ENCODE peak calls at places on chromosomes 6 and 20, in six cellular contexts. One of them, this sample, is unnamed.

GRCh38 chr6:14193524-14193923 is 76.0 kb downstream of the CD83 start:
- DNase-seq in HAP-1: no peak
- DNase-seq in GM12865: no peak
- DNase-seq in astrocyte of the spinal cord: no peak
- DNase-seq in fibroblast of the aortic adventitia: no peak
- DNase-seq in cardiac muscle cell: no peak
- DNase-seq in this sample: no peak

GRCh38 chr6:38208028-38208427 is 388.5 kb downstream of the ZFAND3 start:
- DNase-seq in cardiac muscle cell: no peak
- DNase-seq in GM12865: no peak
- DNase-seq in fibroblast of the aortic adventitia: no peak
- DNase-seq in HAP-1: no peak
- DNase-seq in astrocyte of the spinal cord: no peak
- DNase-seq in this sample: no peak

GRCh38 chr6:41624621-41625365 is 13.5 kb upstream of the MDFI start:
- DNase-seq in GM12865: no peak
- DNase-seq in fibroblast of the aortic adventitia: no peak
- DNase-seq in HAP-1: no peak
- DNase-seq in cardiac muscle cell: no peak
- DNase-seq in astrocyte of the spinal cord: no peak
- DNase-seq in this sample: no peak

GRCh38 chr6:69064226-69064625 is 429.1 kb downstream of the ADGRB3 start:
- DNase-seq in GM12865: no peak
- DNase-seq in fibroblast of the aortic adventitia: no peak
- DNase-seq in astrocyte of the spinal cord: no peak
- DNase-seq in HAP-1: no peak
- DNase-seq in cardiac muscle cell: no peak
- DNase-seq in this sample: no peak

GRCh38 chr6:83252717-83253116 is 59.6 kb downstream of the RWDD2A start:
- DNase-seq in fibroblast of the aortic adventitia: peak
- DNase-seq in HAP-1: no peak
- DNase-seq in GM12865: no peak
- DNase-seq in cardiac muscle cell: peak
- DNase-seq in astrocyte of the spinal cord: peak
- DNase-seq in this sample: peak

GRCh38 chr6:168611691-168612090 is 170.7 kb downstream of the SMOC2 start:
- DNase-seq in fibroblast of the aortic adventitia: no peak
- DNase-seq in cardiac muscle cell: no peak
- DNase-seq in HAP-1: no peak
- DNase-seq in astrocyte of the spinal cord: no peak
- DNase-seq in GM12865: no peak
- DNase-seq in this sample: no peak

GRCh38 chr20:62710886-62711702 is 2.5 kb downstream of the NTSR1 start:
- DNase-seq in GM12865: no peak
- DNase-seq in astrocyte of the spinal cord: no peak
- DNase-seq in HAP-1: no peak
- DNase-seq in fibroblast of the aortic adventitia: no peak
- DNase-seq in cardiac muscle cell: no peak
- DNase-seq in this sample: no peak

GRCh38 chr6:117448732-117449131 is 23.0 kb upstream of the ROS1 start:
- DNase-seq in cardiac muscle cell: peak
- DNase-seq in GM12865: no peak
- DNase-seq in fibroblast of the aortic adventitia: peak
- DNase-seq in HAP-1: no peak
- DNase-seq in astrocyte of the spinal cord: peak
- DNase-seq in this sample: peak

GRCh38 chr6:160583805-160584204 is 80.3 kb downstream of the LPA start:
- DNase-seq in fibroblast of the aortic adventitia: no peak
- DNase-seq in GM12865: no peak
- DNase-seq in HAP-1: no peak
- DNase-seq in astrocyte of the spinal cord: no peak
- DNase-seq in cardiac muscle cell: no peak
- DNase-seq in this sample: no peak

GRCh38 chr6:35264550-35265274 is 5.2 kb downstream of the ZNF76 start:
- DNase-seq in HAP-1: no peak
- DNase-seq in GM12865: peak
- DNase-seq in cardiac muscle cell: no peak
- DNase-seq in fibroblast of the aortic adventitia: no peak
- DNase-seq in astrocyte of the spinal cord: no peak
- DNase-seq in this sample: no peak

GRCh38 chr6:55617272-55617671 is 38.3 kb upstream of the HMGCLL1 start:
- DNase-seq in HAP-1: peak
- DNase-seq in GM12865: peak
- DNase-seq in fibroblast of the aortic adventitia: peak
- DNase-seq in cardiac muscle cell: peak
- DNase-seq in astrocyte of the spinal cord: peak
- DNase-seq in this sample: peak

GRCh38 chr6:27358786-27359185 is 29.8 kb upstream of the ZNF391 start:
- DNase-seq in GM12865: no peak
- DNase-seq in astrocyte of the spinal cord: no peak
- DNase-seq in cardiac muscle cell: no peak
- DNase-seq in fibroblast of the aortic adventitia: no peak
- DNase-seq in HAP-1: no peak
- DNase-seq in this sample: no peak

GRCh38 chr20:16527438-16527837 is 45.8 kb downstream of the KIF16B start:
- DNase-seq in astrocyte of the spinal cord: no peak
- DNase-seq in fibroblast of the aortic adventitia: no peak
- DNase-seq in GM12865: no peak
- DNase-seq in cardiac muscle cell: no peak
- DNase-seq in HAP-1: no peak
- DNase-seq in this sample: no peak

GRCh38 chr20:20017852-20018245 is 687 bp downstream of the NAA20 start:
- DNase-seq in HAP-1: no peak
- DNase-seq in astrocyte of the spinal cord: no peak
- DNase-seq in cardiac muscle cell: no peak
- DNase-seq in fibroblast of the aortic adventitia: no peak
- DNase-seq in GM12865: peak
- DNase-seq in this sample: no peak

GRCh38 chr6:6583836-6584235 is 4.7 kb upstream of the LY86 start:
- DNase-seq in GM12865: peak
- DNase-seq in astrocyte of the spinal cord: no peak
- DNase-seq in cardiac muscle cell: no peak
- DNase-seq in fibroblast of the aortic adventitia: no peak
- DNase-seq in HAP-1: no peak
- DNase-seq in this sample: no peak

GRCh38 chr6:104885518-104886043 is 25.9 kb upstream of the HACE1 start:
- DNase-seq in HAP-1: no peak
- DNase-seq in GM12865: no peak
- DNase-seq in fibroblast of the aortic adventitia: no peak
- DNase-seq in astrocyte of the spinal cord: no peak
- DNase-seq in cardiac muscle cell: no peak
- DNase-seq in this sample: no peak

GRCh38 chr6:125301435-125302391 is at the start of gene HDDC2:
- DNase-seq in fibroblast of the aortic adventitia: peak
- DNase-seq in cardiac muscle cell: peak
- DNase-seq in HAP-1: peak
- DNase-seq in GM12865: peak
- DNase-seq in astrocyte of the spinal cord: peak
- DNase-seq in this sample: peak

GRCh38 chr20:16349518-16350295 is 223.5 kb downstream of the KIF16B start:
- DNase-seq in cardiac muscle cell: peak
- DNase-seq in fibroblast of the aortic adventitia: peak
- DNase-seq in astrocyte of the spinal cord: peak
- DNase-seq in GM12865: no peak
- DNase-seq in HAP-1: no peak
- DNase-seq in this sample: no peak

GRCh38 chr6:30013296-30013922 is 47.7 kb upstream of the POLR1H start:
- DNase-seq in GM12865: peak
- DNase-seq in cardiac muscle cell: peak
- DNase-seq in HAP-1: no peak
- DNase-seq in astrocyte of the spinal cord: no peak
- DNase-seq in fibroblast of the aortic adventitia: peak
- DNase-seq in this sample: peak

GRCh38 chr6:41878961-41879405 is 16.2 kb downstream of the USP49 start:
- DNase-seq in GM12865: no peak
- DNase-seq in astrocyte of the spinal cord: peak
- DNase-seq in HAP-1: no peak
- DNase-seq in cardiac muscle cell: peak
- DNase-seq in fibroblast of the aortic adventitia: peak
- DNase-seq in this sample: peak

GRCh38 chr6:163415176-163415619 is 680 bp downstream of the QKI start:
- DNase-seq in cardiac muscle cell: no peak
- DNase-seq in fibroblast of the aortic adventitia: no peak
- DNase-seq in astrocyte of the spinal cord: no peak
- DNase-seq in HAP-1: no peak
- DNase-seq in GM12865: peak
- DNase-seq in this sample: no peak

GRCh38 chr6:117637770-117638169 is 35.5 kb upstream of the GOPC start:
- DNase-seq in GM12865: no peak
- DNase-seq in astrocyte of the spinal cord: no peak
- DNase-seq in HAP-1: no peak
- DNase-seq in cardiac muscle cell: no peak
- DNase-seq in fibroblast of the aortic adventitia: no peak
- DNase-seq in this sample: no peak

GRCh38 chr6:110055387-110055735 is 77.2 kb downstream of the GPR6 start:
- DNase-seq in HAP-1: no peak
- DNase-seq in cardiac muscle cell: no peak
- DNase-seq in astrocyte of the spinal cord: no peak
- DNase-seq in fibroblast of the aortic adventitia: no peak
- DNase-seq in GM12865: no peak
- DNase-seq in this sample: no peak

GRCh38 chr6:103672169-103672568 is 1187.5 kb downstream of the HACE1 start:
- DNase-seq in GM12865: no peak
- DNase-seq in astrocyte of the spinal cord: peak
- DNase-seq in HAP-1: no peak
- DNase-seq in cardiac muscle cell: no peak
- DNase-seq in fibroblast of the aortic adventitia: no peak
- DNase-seq in this sample: peak

GRCh38 chr6:87661503-87661902 is 40.5 kb downstream of the AKIRIN2 start:
- DNase-seq in astrocyte of the spinal cord: no peak
- DNase-seq in cardiac muscle cell: peak
- DNase-seq in GM12865: no peak
- DNase-seq in fibroblast of the aortic adventitia: peak
- DNase-seq in HAP-1: no peak
- DNase-seq in this sample: no peak

GRCh38 chr6:21597706-21598273 is 4.2 kb downstream of the SOX4 start:
- DNase-seq in fibroblast of the aortic adventitia: peak
- DNase-seq in GM12865: peak
- DNase-seq in astrocyte of the spinal cord: peak
- DNase-seq in HAP-1: no peak
- DNase-seq in cardiac muscle cell: peak
- DNase-seq in this sample: peak

GRCh38 chr6:21601341-21601740 is 7.8 kb downstream of the SOX4 start:
- DNase-seq in astrocyte of the spinal cord: no peak
- DNase-seq in GM12865: no peak
- DNase-seq in cardiac muscle cell: no peak
- DNase-seq in fibroblast of the aortic adventitia: no peak
- DNase-seq in HAP-1: no peak
- DNase-seq in this sample: no peak

GRCh38 chr6:21597243-21597682 is 3.7 kb downstream of the SOX4 start:
- DNase-seq in HAP-1: no peak
- DNase-seq in cardiac muscle cell: no peak
- DNase-seq in fibroblast of the aortic adventitia: no peak
- DNase-seq in GM12865: no peak
- DNase-seq in astrocyte of the spinal cord: no peak
- DNase-seq in this sample: no peak

GRCh38 chr6:21598662-21599061 is 5.1 kb downstream of the SOX4 start:
- DNase-seq in astrocyte of the spinal cord: peak
- DNase-seq in GM12865: no peak
- DNase-seq in cardiac muscle cell: peak
- DNase-seq in fibroblast of the aortic adventitia: peak
- DNase-seq in HAP-1: no peak
- DNase-seq in this sample: peak

DNA sequence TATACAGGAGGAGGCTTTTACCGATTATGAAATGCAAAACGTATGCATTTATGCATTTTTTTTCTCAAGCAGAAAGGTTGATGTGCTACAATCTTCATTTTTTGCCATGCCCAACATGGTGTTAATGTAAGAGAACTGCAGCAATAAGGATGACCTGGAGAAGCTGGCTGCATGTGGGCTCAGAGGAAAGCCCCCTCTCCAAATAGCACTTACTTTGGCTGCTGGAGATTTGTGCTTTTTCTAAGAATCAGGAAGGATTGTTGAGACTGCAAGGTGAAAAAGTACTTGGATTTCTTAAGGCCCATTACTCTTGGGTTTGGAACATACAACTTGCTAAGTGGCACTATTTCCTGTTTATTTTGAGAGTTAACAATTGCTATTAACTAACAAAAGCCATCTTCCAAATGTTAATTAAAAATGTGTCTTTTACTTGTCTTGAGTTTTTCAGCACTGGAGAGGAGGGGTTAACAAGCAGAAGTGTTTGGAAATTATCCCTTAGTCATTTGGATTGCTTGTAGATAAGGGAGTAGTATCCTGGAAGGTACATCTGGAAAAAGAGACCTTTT is 5.6 kb downstream of the SOX4 start:
- DNase-seq in cardiac muscle cell: no peak
- DNase-seq in fibroblast of the aortic adventitia: peak
- DNase-seq in HAP-1: no peak
- DNase-seq in GM12865: no peak
- DNase-seq in astrocyte of the spinal cord: no peak
- DNase-seq in this sample: no peak
- H3K4me3 ChIP-seq in cardiac muscle cell: peak
- H3K4me3 ChIP-seq in fibroblast of the aortic adventitia: peak
- H3K4me3 ChIP-seq in HAP-1: no peak
- H3K4me3 ChIP-seq in GM12865: no peak
- H3K4me3 ChIP-seq in astrocyte of the spinal cord: no peak
- H3K4me3 ChIP-seq in this sample: peak

GRCh38 chr6:144351338-144351737 is 66.2 kb downstream of the UTRN start:
- DNase-seq in HAP-1: no peak
- DNase-seq in cardiac muscle cell: no peak
- DNase-seq in GM12865: no peak
- DNase-seq in fibroblast of the aortic adventitia: no peak
- DNase-seq in astrocyte of the spinal cord: no peak
- DNase-seq in this sample: no peak
- H3K4me3 ChIP-seq in HAP-1: no peak
- H3K4me3 ChIP-seq in cardiac muscle cell: no peak
- H3K4me3 ChIP-seq in GM12865: no peak
- H3K4me3 ChIP-seq in fibroblast of the aortic adventitia: no peak
- H3K4me3 ChIP-seq in astrocyte of the spinal cord: no peak
- H3K4me3 ChIP-seq in this sample: no peak

GRCh38 chr6:112017760-112018537 is 36.0 kb upstream of the CCN6 start:
- DNase-seq in fibroblast of the aortic adventitia: no peak
- DNase-seq in HAP-1: no peak
- DNase-seq in cardiac muscle cell: no peak
- DNase-seq in GM12865: no peak
- DNase-seq in astrocyte of the spinal cord: no peak
- DNase-seq in this sample: no peak
- H3K4me3 ChIP-seq in fibroblast of the aortic adventitia: no peak
- H3K4me3 ChIP-seq in HAP-1: no peak
- H3K4me3 ChIP-seq in cardiac muscle cell: no peak
- H3K4me3 ChIP-seq in GM12865: no peak
- H3K4me3 ChIP-seq in astrocyte of the spinal cord: no peak
- H3K4me3 ChIP-seq in this sample: no peak

DNA sequence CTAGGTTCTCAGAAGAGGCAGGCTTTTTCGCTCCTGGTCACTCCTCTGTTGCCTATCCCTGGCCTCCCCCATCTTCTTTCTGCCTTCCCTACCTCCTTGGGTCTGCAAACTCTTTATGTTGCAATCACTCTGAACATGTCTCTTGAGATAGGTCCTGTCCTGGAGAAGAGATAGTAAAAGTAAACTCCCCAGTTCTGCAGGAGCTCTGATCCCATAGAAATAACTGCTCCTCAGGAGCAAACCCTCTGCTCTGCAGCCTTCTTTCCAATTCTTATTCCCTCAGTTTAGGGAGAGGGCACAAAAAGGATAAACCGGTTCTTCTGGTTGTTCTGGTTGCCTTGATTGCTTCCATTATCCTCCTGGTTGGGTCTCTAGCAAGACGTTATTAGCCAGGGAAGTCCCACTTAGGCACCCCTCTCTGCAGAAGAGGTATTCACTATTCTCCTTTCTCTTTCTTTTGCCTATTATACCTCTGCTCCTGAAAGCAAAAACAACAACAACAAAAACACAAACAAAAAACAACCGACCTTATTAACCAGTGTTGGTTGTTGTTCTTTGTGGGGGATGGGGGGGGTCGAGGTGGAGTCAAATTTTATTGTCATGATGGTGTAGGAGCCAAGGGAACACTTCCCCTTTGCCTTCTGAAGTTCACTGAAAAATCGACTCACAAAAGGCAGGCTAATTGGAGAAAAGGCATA is 973 bp downstream of the TRIM38 start:
- DNase-seq in cardiac muscle cell: peak
- DNase-seq in GM12865: no peak
- DNase-seq in fibroblast of the aortic adventitia: peak
- DNase-seq in HAP-1: peak
- DNase-seq in astrocyte of the spinal cord: no peak
- DNase-seq in this sample: peak
- H3K4me3 ChIP-seq in cardiac muscle cell: no peak
- H3K4me3 ChIP-seq in GM12865: peak
- H3K4me3 ChIP-seq in fibroblast of the aortic adventitia: peak
- H3K4me3 ChIP-seq in HAP-1: peak
- H3K4me3 ChIP-seq in astrocyte of the spinal cord: peak
- H3K4me3 ChIP-seq in this sample: peak